ENCODE peak calls at places on chromosomes 13 and 19, in eight cellular contexts. D, K, Z, G, E, X, H and M are unnamed samples.

GRCh38 chr13:48859168-48860105 is 116.3 kb upstream of the FNDC3A start:
- ATAC-seq in D (peak; percentile 37), K (peak; percentile 52), Z (peak; percentile 96), G (no peak), E (peak; percentile 49), X (no peak), H (no peak), M (peak; percentile 34)

GRCh38 chr13:30020726-30021312 is 170.4 kb upstream of the UBL3 start:
- ATAC-seq in D (no peak), K (no peak), Z (no peak), G (no peak), E (peak; percentile 52), X (no peak), H (no peak), M (no peak)

GRCh38 chr19:3548594-3548993 is 8.8 kb downstream of the MFSD12 start:
- ATAC-seq in D (no peak), K (no peak), Z (no peak), G (no peak), E (no peak), X (no peak), H (no peak), M (no peak)

GRCh38 chr19:18049390-18049789 is 37.3 kb downstream of the IL12RB1 start:
- ATAC-seq in D (peak; percentile 87), K (peak; percentile 77), Z (peak; percentile 60), G (no peak), E (peak; percentile 88), X (peak; percentile 31), H (no peak), M (no peak)

GRCh38 chr19:35551091-35551810 is 5.8 kb downstream of the TMEM147 start:
- ATAC-seq in D (no peak), K (no peak), Z (no peak), G (no peak), E (no peak), X (no peak), H (no peak), M (no peak)

GRCh38 chr13:32234914-32235313 is 80.2 kb downstream of the ZAR1L start:
- ATAC-seq in D (peak; percentile 37), K (no peak), Z (no peak), G (no peak), E (peak; percentile 46), X (no peak), H (peak; percentile 35), M (no peak)

GRCh38 chr19:47324502-47324901 is 7.5 kb upstream of the C5AR2 start:
- ATAC-seq in D (peak; percentile 89), K (peak; percentile 75), Z (peak; percentile 69), G (no peak), E (peak; percentile 86), X (peak; percentile 43), H (no peak), M (no peak)

GRCh38 chr13:26442541-26442940 is 114.9 kb upstream of the WASF3 start:
- ATAC-seq in D (peak; percentile 75), K (peak; percentile 86), Z (peak; percentile 34), G (no peak), E (peak; percentile 96), X (no peak), H (no peak), M (no peak)

GRCh38 chr13:110280996-110281688 is 25.8 kb downstream of the COL4A1 start:
- ATAC-seq in D (peak; percentile 84), K (no peak), Z (no peak), G (no peak), E (no peak), X (no peak), H (no peak), M (no peak)

GRCh38 chr13:48585456-48585840 is 52.6 kb upstream of the RCBTB2 start:
- ATAC-seq in D (peak; percentile 82), K (peak; percentile 55), Z (peak; percentile 81), G (peak; percentile 52), E (peak; percentile 79), X (peak; percentile 53), H (no peak), M (no peak)

GRCh38 chr13:76000131-76000530 is 364.0 kb downstream of the LMO7 start:
- ATAC-seq in D (no peak), K (no peak), Z (no peak), G (no peak), E (no peak), X (no peak), H (no peak), M (no peak)

GRCh38 chr19:4977299-4978174 is 8.6 kb downstream of the KDM4B start:
- ATAC-seq in D (peak; percentile 27), K (peak; percentile 20), Z (peak; percentile 6), G (peak; percentile 50), E (peak; percentile 55), X (no peak), H (no peak), M (no peak)

GRCh38 chr13:27663947-27664346 is 42.3 kb downstream of the POLR1D start:
- ATAC-seq in D (peak; percentile 62), K (no peak), Z (no peak), G (no peak), E (peak; percentile 38), X (no peak), H (no peak), M (no peak)

GRCh38 chr19:17468302-17469091 is 1.8 kb upstream of the SLC27A1 start:
- ATAC-seq in D (peak; percentile 58), K (peak; percentile 14), Z (no peak), G (no peak), E (peak; percentile 8), X (no peak), H (no peak), M (no peak)

GRCh38 chr13:48750588-48751383 is 97.1 kb downstream of the CYSLTR2 start:
- ATAC-seq in D (peak; percentile 83), K (peak; percentile 50), Z (peak; percentile 36), G (no peak), E (peak; percentile 76), X (no peak), H (no peak), M (no peak)

GRCh38 chr19:42175952-42176648 is 41.4 kb downstream of the DEDD2 start:
- ATAC-seq in D (peak; percentile 59), K (peak; percentile 33), Z (peak; percentile 33), G (no peak), E (peak; percentile 62), X (no peak), H (no peak), M (peak; percentile 59)

GRCh38 chr13:73948848-73949529 is 185.2 kb downstream of the KLF12 start:
- ATAC-seq in D (no peak), K (no peak), Z (no peak), G (no peak), E (no peak), X (no peak), H (no peak), M (peak; percentile 76)

GRCh38 chr19:11611730-11612129 is 14.4 kb downstream of the ZNF627 start:
- ATAC-seq in D (no peak), K (no peak), Z (no peak), G (no peak), E (no peak), X (no peak), H (no peak), M (no peak)

GRCh38 chr13:25971499-25972145 is 80.2 kb downstream of the SHISA2 start:
- ATAC-seq in D (no peak), K (no peak), Z (peak; percentile 47), G (no peak), E (no peak), X (no peak), H (peak; percentile 81), M (peak; percentile 84)

GRCh38 chr19:8109890-8110662 is 39.3 kb downstream of the FBN3 start:
- ATAC-seq in D (no peak), K (no peak), Z (no peak), G (no peak), E (no peak), X (no peak), H (no peak), M (no peak)

GRCh38 chr13:22325761-22326160 is 654.9 kb downstream of the FGF9 start:
- ATAC-seq in D (no peak), K (no peak), Z (no peak), G (no peak), E (no peak), X (no peak), H (no peak), M (no peak)

GRCh38 chr13:66071608-66072007 is 1158.5 kb downstream of the PCDH9 start:
- ATAC-seq in D (no peak), K (no peak), Z (no peak), G (no peak), E (no peak), X (no peak), H (no peak), M (no peak)

GRCh38 chr19:16383584-16384161 is 59.0 kb downstream of the KLF2 start:
- ATAC-seq in D (no peak), K (peak; percentile 3), Z (peak; percentile 9), G (peak; percentile 6), E (no peak), X (peak; percentile 19), H (no peak), M (no peak)

GRCh38 chr13:37918116-37919100 is 48.8 kb upstream of the TRPC4 start:
- ATAC-seq in D (peak; percentile 79), K (no peak), Z (no peak), G (no peak), E (no peak), X (no peak), H (no peak), M (no peak)

GRCh38 chr13:36089130-36089529 is 42.1 kb downstream of the DCLK1 start:
- ATAC-seq in D (peak; percentile 50), K (no peak), Z (no peak), G (no peak), E (no peak), X (no peak), H (no peak), M (no peak)

GRCh38 chr13:41976491-41976890 is 15.6 kb upstream of the VWA8 start:
- ATAC-seq in D (no peak), K (no peak), Z (no peak), G (no peak), E (no peak), X (no peak), H (no peak), M (no peak)

GRCh38 chr19:18418034-18418724 is 1.0 kb upstream of the SSBP4 start:
- ATAC-seq in D (no peak), K (no peak), Z (no peak), G (no peak), E (no peak), X (no peak), H (peak; percentile 15), M (peak; percentile 8)

GRCh38 chr19:16496613-16496983 is 404 bp downstream of the C19orf44 start:
- ATAC-seq in D (peak; percentile 20), K (peak; percentile 2), Z (no peak), G (peak; percentile 7), E (peak; percentile 31), X (no peak), H (no peak), M (no peak)

GRCh38 chr19:6066661-6067646 is 43.3 kb downstream of the RFX2 start:
- ATAC-seq in D (peak; percentile 89), K (peak; percentile 68), Z (peak; percentile 77), G (no peak), E (peak; percentile 85), X (no peak), H (no peak), M (no peak)